ENCODE peak calls at places on chromosomes 2 and 18, in seven cellular contexts. One of them, this sample, is unnamed.

GRCh38 chr2:218827701-218828476 is 3.7 kb downstream of the PRKAG3 start:
- DNase-seq in NCI-H1930: no peak
- DNase-seq in skeletal muscle cell: no peak
- DNase-seq in stimulated activated CD4-positive, alpha-beta T cell treated with anti-CD3 and anti-CD28 coated beads, Interleukin-1b, Interleukin-23, amount 100 ng/mL, for 24 hours: no peak
- DNase-seq in memory B cell: no peak
- DNase-seq in vagina: no peak
- DNase-seq in anterior cingulate cortex: no peak
- DNase-seq in this sample: no peak

GRCh38 chr18:48555465-48555995 is 16.7 kb downstream of the CTIF start:
- DNase-seq in NCI-H1930: no peak
- DNase-seq in skeletal muscle cell: no peak
- DNase-seq in stimulated activated CD4-positive, alpha-beta T cell treated with anti-CD3 and anti-CD28 coated beads, Interleukin-1b, Interleukin-23, amount 100 ng/mL, for 24 hours: no peak
- DNase-seq in memory B cell: no peak
- DNase-seq in vagina: no peak
- DNase-seq in anterior cingulate cortex: no peak
- DNase-seq in this sample: no peak

GRCh38 chr18:45121146-45121545 is 440.5 kb downstream of the SETBP1 start:
- DNase-seq in NCI-H1930: no peak
- DNase-seq in skeletal muscle cell: no peak
- DNase-seq in stimulated activated CD4-positive, alpha-beta T cell treated with anti-CD3 and anti-CD28 coated beads, Interleukin-1b, Interleukin-23, amount 100 ng/mL, for 24 hours: no peak
- DNase-seq in memory B cell: no peak
- DNase-seq in vagina: no peak
- DNase-seq in anterior cingulate cortex: peak; percentile 14
- DNase-seq in this sample: no peak

GRCh38 chr2:16252251-16252650 is 311.9 kb downstream of the MYCN start:
- DNase-seq in NCI-H1930: no peak
- DNase-seq in skeletal muscle cell: no peak
- DNase-seq in stimulated activated CD4-positive, alpha-beta T cell treated with anti-CD3 and anti-CD28 coated beads, Interleukin-1b, Interleukin-23, amount 100 ng/mL, for 24 hours: no peak
- DNase-seq in memory B cell: no peak
- DNase-seq in vagina: no peak
- DNase-seq in anterior cingulate cortex: no peak
- DNase-seq in this sample: no peak

GRCh38 chr2:158127380-158127804 is 25.7 kb downstream of the UPP2 start:
- DNase-seq in NCI-H1930: no peak
- DNase-seq in skeletal muscle cell: no peak
- DNase-seq in stimulated activated CD4-positive, alpha-beta T cell treated with anti-CD3 and anti-CD28 coated beads, Interleukin-1b, Interleukin-23, amount 100 ng/mL, for 24 hours: no peak
- DNase-seq in memory B cell: no peak
- DNase-seq in vagina: no peak
- DNase-seq in anterior cingulate cortex: no peak
- DNase-seq in this sample: no peak

GRCh38 chr18:24086082-24086481 is 52.8 kb upstream of the CABYR start:
- DNase-seq in NCI-H1930: peak; percentile 72
- DNase-seq in skeletal muscle cell: no peak
- DNase-seq in stimulated activated CD4-positive, alpha-beta T cell treated with anti-CD3 and anti-CD28 coated beads, Interleukin-1b, Interleukin-23, amount 100 ng/mL, for 24 hours: no peak
- DNase-seq in memory B cell: no peak
- DNase-seq in vagina: no peak
- DNase-seq in anterior cingulate cortex: no peak
- DNase-seq in this sample: no peak

GRCh38 chr2:187079901-187080300 is 230.9 kb upstream of the ZSWIM2 start:
- DNase-seq in NCI-H1930: no peak
- DNase-seq in skeletal muscle cell: no peak
- DNase-seq in stimulated activated CD4-positive, alpha-beta T cell treated with anti-CD3 and anti-CD28 coated beads, Interleukin-1b, Interleukin-23, amount 100 ng/mL, for 24 hours: no peak
- DNase-seq in memory B cell: no peak
- DNase-seq in vagina: no peak
- DNase-seq in anterior cingulate cortex: no peak
- DNase-seq in this sample: no peak

GRCh38 chr2:226796840-226797288 is 2.8 kb downstream of the IRS1 start:
- DNase-seq in NCI-H1930: no peak
- DNase-seq in skeletal muscle cell: no peak
- DNase-seq in stimulated activated CD4-positive, alpha-beta T cell treated with anti-CD3 and anti-CD28 coated beads, Interleukin-1b, Interleukin-23, amount 100 ng/mL, for 24 hours: no peak
- DNase-seq in memory B cell: no peak
- DNase-seq in vagina: no peak
- DNase-seq in anterior cingulate cortex: peak; percentile 24
- DNase-seq in this sample: peak; percentile 85

GRCh38 chr2:160054984-160055725 is 7.3 kb downstream of the PLA2R1 start:
- DNase-seq in NCI-H1930: no peak
- DNase-seq in skeletal muscle cell: no peak
- DNase-seq in stimulated activated CD4-positive, alpha-beta T cell treated with anti-CD3 and anti-CD28 coated beads, Interleukin-1b, Interleukin-23, amount 100 ng/mL, for 24 hours: no peak
- DNase-seq in memory B cell: no peak
- DNase-seq in vagina: no peak
- DNase-seq in anterior cingulate cortex: no peak
- DNase-seq in this sample: no peak

GRCh38 chr18:57301573-57302230 is 50.7 kb upstream of the ST8SIA3 start:
- DNase-seq in NCI-H1930: no peak
- DNase-seq in skeletal muscle cell: no peak
- DNase-seq in stimulated activated CD4-positive, alpha-beta T cell treated with anti-CD3 and anti-CD28 coated beads, Interleukin-1b, Interleukin-23, amount 100 ng/mL, for 24 hours: no peak
- DNase-seq in memory B cell: no peak
- DNase-seq in vagina: no peak
- DNase-seq in anterior cingulate cortex: no peak
- DNase-seq in this sample: no peak

GRCh38 chr2:31267437-31268120 is 33.6 kb downstream of the EHD3 start:
- DNase-seq in NCI-H1930: no peak
- DNase-seq in skeletal muscle cell: no peak
- DNase-seq in stimulated activated CD4-positive, alpha-beta T cell treated with anti-CD3 and anti-CD28 coated beads, Interleukin-1b, Interleukin-23, amount 100 ng/mL, for 24 hours: no peak
- DNase-seq in memory B cell: no peak
- DNase-seq in vagina: no peak
- DNase-seq in anterior cingulate cortex: peak; percentile 21
- DNase-seq in this sample: no peak

GRCh38 chr2:17821080-17821479 is 4.8 kb downstream of the MSGN1 start:
- DNase-seq in NCI-H1930: no peak
- DNase-seq in skeletal muscle cell: no peak
- DNase-seq in stimulated activated CD4-positive, alpha-beta T cell treated with anti-CD3 and anti-CD28 coated beads, Interleukin-1b, Interleukin-23, amount 100 ng/mL, for 24 hours: no peak
- DNase-seq in memory B cell: no peak
- DNase-seq in vagina: no peak
- DNase-seq in anterior cingulate cortex: no peak
- DNase-seq in this sample: no peak

GRCh38 chr2:170052151-170052550 is 125.8 kb upstream of the MYO3B start:
- DNase-seq in NCI-H1930: no peak
- DNase-seq in skeletal muscle cell: no peak
- DNase-seq in stimulated activated CD4-positive, alpha-beta T cell treated with anti-CD3 and anti-CD28 coated beads, Interleukin-1b, Interleukin-23, amount 100 ng/mL, for 24 hours: no peak
- DNase-seq in memory B cell: no peak
- DNase-seq in vagina: no peak
- DNase-seq in anterior cingulate cortex: no peak
- DNase-seq in this sample: no peak

GRCh38 chr2:171523969-171524401 is 1.7 kb downstream of the CYBRD1 start:
- DNase-seq in NCI-H1930: no peak
- DNase-seq in skeletal muscle cell: no peak
- DNase-seq in stimulated activated CD4-positive, alpha-beta T cell treated with anti-CD3 and anti-CD28 coated beads, Interleukin-1b, Interleukin-23, amount 100 ng/mL, for 24 hours: no peak
- DNase-seq in memory B cell: no peak
- DNase-seq in vagina: no peak
- DNase-seq in anterior cingulate cortex: no peak
- DNase-seq in this sample: no peak

GRCh38 chr2:127048969-127049897 is 57.7 kb downstream of the BIN1 start:
- DNase-seq in NCI-H1930: no peak
- DNase-seq in skeletal muscle cell: no peak
- DNase-seq in stimulated activated CD4-positive, alpha-beta T cell treated with anti-CD3 and anti-CD28 coated beads, Interleukin-1b, Interleukin-23, amount 100 ng/mL, for 24 hours: no peak
- DNase-seq in memory B cell: no peak
- DNase-seq in vagina: no peak
- DNase-seq in anterior cingulate cortex: no peak
- DNase-seq in this sample: no peak

GRCh38 chr2:68926782-68927181 is 25.9 kb downstream of the GKN2 start:
- DNase-seq in NCI-H1930: no peak
- DNase-seq in skeletal muscle cell: no peak
- DNase-seq in stimulated activated CD4-positive, alpha-beta T cell treated with anti-CD3 and anti-CD28 coated beads, Interleukin-1b, Interleukin-23, amount 100 ng/mL, for 24 hours: no peak
- DNase-seq in memory B cell: no peak
- DNase-seq in vagina: peak; percentile 25
- DNase-seq in anterior cingulate cortex: no peak
- DNase-seq in this sample: no peak

GRCh38 chr2:213152065-213152794 is 818 bp upstream of the IKZF2 start:
- DNase-seq in NCI-H1930: peak; percentile 45
- DNase-seq in skeletal muscle cell: peak; percentile 51
- DNase-seq in stimulated activated CD4-positive, alpha-beta T cell treated with anti-CD3 and anti-CD28 coated beads, Interleukin-1b, Interleukin-23, amount 100 ng/mL, for 24 hours: no peak
- DNase-seq in memory B cell: no peak
- DNase-seq in vagina: no peak
- DNase-seq in anterior cingulate cortex: peak; percentile 58
- DNase-seq in this sample: no peak

GRCh38 chr2:118841828-118842461 is 5.5 kb downstream of the EN1 start:
- DNase-seq in NCI-H1930: no peak
- DNase-seq in skeletal muscle cell: no peak
- DNase-seq in stimulated activated CD4-positive, alpha-beta T cell treated with anti-CD3 and anti-CD28 coated beads, Interleukin-1b, Interleukin-23, amount 100 ng/mL, for 24 hours: no peak
- DNase-seq in memory B cell: peak; percentile 14
- DNase-seq in vagina: no peak
- DNase-seq in anterior cingulate cortex: no peak
- DNase-seq in this sample: no peak

GRCh38 chr18:32674491-32674890 is 98.3 kb downstream of the KLHL14 start:
- DNase-seq in NCI-H1930: no peak
- DNase-seq in skeletal muscle cell: no peak
- DNase-seq in stimulated activated CD4-positive, alpha-beta T cell treated with anti-CD3 and anti-CD28 coated beads, Interleukin-1b, Interleukin-23, amount 100 ng/mL, for 24 hours: no peak
- DNase-seq in memory B cell: no peak
- DNase-seq in vagina: no peak
- DNase-seq in anterior cingulate cortex: no peak
- DNase-seq in this sample: no peak

GRCh38 chr2:233999182-233999581 is 51.3 kb upstream of the SPP2 start:
- DNase-seq in NCI-H1930: no peak
- DNase-seq in skeletal muscle cell: no peak
- DNase-seq in stimulated activated CD4-positive, alpha-beta T cell treated with anti-CD3 and anti-CD28 coated beads, Interleukin-1b, Interleukin-23, amount 100 ng/mL, for 24 hours: no peak
- DNase-seq in memory B cell: no peak
- DNase-seq in vagina: no peak
- DNase-seq in anterior cingulate cortex: no peak
- DNase-seq in this sample: no peak

GRCh38 chr2:138013651-138014050 is 49.4 kb downstream of the HNMT start:
- DNase-seq in NCI-H1930: no peak
- DNase-seq in skeletal muscle cell: no peak
- DNase-seq in stimulated activated CD4-positive, alpha-beta T cell treated with anti-CD3 and anti-CD28 coated beads, Interleukin-1b, Interleukin-23, amount 100 ng/mL, for 24 hours: no peak
- DNase-seq in memory B cell: no peak
- DNase-seq in vagina: no peak
- DNase-seq in anterior cingulate cortex: no peak
- DNase-seq in this sample: no peak

GRCh38 chr2:88903744-88904353 is 212.4 kb downstream of the RPIA start:
- DNase-seq in NCI-H1930: peak; percentile 23
- DNase-seq in skeletal muscle cell: no peak
- DNase-seq in stimulated activated CD4-positive, alpha-beta T cell treated with anti-CD3 and anti-CD28 coated beads, Interleukin-1b, Interleukin-23, amount 100 ng/mL, for 24 hours: no peak
- DNase-seq in memory B cell: no peak
- DNase-seq in vagina: no peak
- DNase-seq in anterior cingulate cortex: no peak
- DNase-seq in this sample: no peak

GRCh38 chr2:238873841-238874240 is 26.0 kb downstream of the TWIST2 start:
- DNase-seq in NCI-H1930: no peak
- DNase-seq in skeletal muscle cell: no peak
- DNase-seq in stimulated activated CD4-positive, alpha-beta T cell treated with anti-CD3 and anti-CD28 coated beads, Interleukin-1b, Interleukin-23, amount 100 ng/mL, for 24 hours: no peak
- DNase-seq in memory B cell: no peak
- DNase-seq in vagina: no peak
- DNase-seq in anterior cingulate cortex: no peak
- DNase-seq in this sample: no peak

GRCh38 chr18:62089174-62089573 is 97.7 kb downstream of the PIGN start:
- DNase-seq in NCI-H1930: no peak
- DNase-seq in skeletal muscle cell: no peak
- DNase-seq in stimulated activated CD4-positive, alpha-beta T cell treated with anti-CD3 and anti-CD28 coated beads, Interleukin-1b, Interleukin-23, amount 100 ng/mL, for 24 hours: no peak
- DNase-seq in memory B cell: no peak
- DNase-seq in vagina: no peak
- DNase-seq in anterior cingulate cortex: no peak
- DNase-seq in this sample: no peak

GRCh38 chr2:108297436-108298141 is 8.9 kb downstream of the SULT1C2 start:
- DNase-seq in NCI-H1930: no peak
- DNase-seq in skeletal muscle cell: peak; percentile 90
- DNase-seq in stimulated activated CD4-positive, alpha-beta T cell treated with anti-CD3 and anti-CD28 coated beads, Interleukin-1b, Interleukin-23, amount 100 ng/mL, for 24 hours: no peak
- DNase-seq in memory B cell: no peak
- DNase-seq in vagina: no peak
- DNase-seq in anterior cingulate cortex: no peak
- DNase-seq in this sample: no peak

GRCh38 chr2:8217366-8218125 is 464.3 kb upstream of the ID2 start:
- DNase-seq in NCI-H1930: no peak
- DNase-seq in skeletal muscle cell: no peak
- DNase-seq in stimulated activated CD4-positive, alpha-beta T cell treated with anti-CD3 and anti-CD28 coated beads, Interleukin-1b, Interleukin-23, amount 100 ng/mL, for 24 hours: no peak
- DNase-seq in memory B cell: no peak
- DNase-seq in vagina: no peak
- DNase-seq in anterior cingulate cortex: no peak
- DNase-seq in this sample: no peak

GRCh38 chr2:36322108-36322507 is 33.5 kb upstream of the CRIM1 start:
- DNase-seq in NCI-H1930: no peak
- DNase-seq in skeletal muscle cell: peak; percentile 20
- DNase-seq in stimulated activated CD4-positive, alpha-beta T cell treated with anti-CD3 and anti-CD28 coated beads, Interleukin-1b, Interleukin-23, amount 100 ng/mL, for 24 hours: no peak
- DNase-seq in memory B cell: no peak
- DNase-seq in vagina: no peak
- DNase-seq in anterior cingulate cortex: no peak
- DNase-seq in this sample: no peak